ENCODE peak calls at places on chromosomes 5 and 9, in four cellular contexts. U is ovary, P is transverse colon, F is upper lobe of left lung. R is an unnamed sample.

GRCh38 chr5:157113007-157113406 is 4.2 kb upstream of the HAVCR2 start:
- DNase-seq in F (no peak), P (no peak), U (no peak), R (no peak)

GRCh38 chr5:55258339-55258738 is 24.9 kb upstream of the CCNO start:
- DNase-seq in P (no peak), U (no peak), F (no peak), R (no peak)

GRCh38 chr5:151082976-151083651 is 2.3 kb upstream of the TNIP1 start:
- DNase-seq in U (no peak), P (peak), F (no peak), R (no peak)

GRCh38 chr9:133571896-133572595 is 37.1 kb downstream of the FAM163B start:
- DNase-seq in F (peak), P (no peak), U (no peak), R (no peak)

GRCh38 chr5:91027316-91027937 is 355.7 kb downstream of the ARRDC3 start:
- DNase-seq in F (no peak), P (no peak), U (no peak), R (no peak)

GRCh38 chr5:10789021-10789420 is 28.0 kb upstream of the DAP start:
- DNase-seq in F (no peak), U (peak), P (peak), R (no peak)

GRCh38 chr5:140042551-140043507 is at the start of gene NRG2:
- DNase-seq in F (peak), U (peak), P (peak), R (peak)

GRCh38 chr9:134664446-134664845 is 22.8 kb downstream of the COL5A1 start:
- DNase-seq in U (no peak), P (no peak), F (no peak), R (no peak)

GRCh38 chr9:70043285-70043684 is 363 bp upstream of the MAMDC2 start:
- DNase-seq in P (no peak), U (no peak), F (no peak), R (no peak)

GRCh38 chr5:56166671-56167070 is 66.5 kb downstream of the ANKRD55 start:
- DNase-seq in F (no peak), U (no peak), P (no peak), R (no peak)

GRCh38 chr5:178282391-178282790 is 49.8 kb upstream of the PHYKPL start:
- DNase-seq in U (no peak), F (no peak), P (no peak), R (no peak)

DNA sequence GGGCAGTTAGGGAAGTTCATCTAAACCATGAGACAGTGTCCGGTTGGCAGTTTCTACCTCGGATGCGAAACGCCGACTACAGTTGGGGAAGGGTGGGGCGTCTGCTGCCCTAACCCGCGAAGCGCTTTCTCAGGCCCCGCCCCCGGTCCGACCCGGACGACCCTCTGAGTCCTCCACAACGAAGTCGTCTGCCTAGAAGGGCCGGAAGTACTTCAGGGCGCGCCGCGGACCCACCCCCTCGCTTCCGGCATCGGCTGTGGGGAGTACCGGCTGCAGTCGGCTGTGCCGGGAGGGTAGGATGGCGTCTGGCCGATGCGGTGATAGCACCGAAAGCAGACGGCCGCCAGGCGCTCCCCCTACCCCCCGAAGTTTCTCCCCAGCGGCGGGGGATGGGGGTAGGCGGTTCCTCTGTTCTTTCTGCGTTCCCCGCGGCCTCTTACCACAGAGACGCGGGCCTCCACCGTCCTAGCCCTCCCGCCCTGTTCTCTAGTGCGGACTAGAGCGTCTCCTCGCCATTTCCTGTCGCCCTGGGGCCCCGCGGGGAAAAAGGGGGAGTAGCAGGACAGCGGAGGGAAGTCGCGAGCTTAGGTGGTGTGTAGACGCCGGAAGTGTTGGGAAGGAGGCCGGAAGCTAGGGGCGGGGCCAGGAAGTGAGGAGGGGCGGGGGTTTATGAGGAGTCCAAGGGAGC is at the start of gene TRIM41:
- DNase-seq in P (peak), F (peak), U (peak), R (no peak)
- TF ChIP-seq POLR2A in P (peak), F (peak), U (peak), R (peak)

DNA sequence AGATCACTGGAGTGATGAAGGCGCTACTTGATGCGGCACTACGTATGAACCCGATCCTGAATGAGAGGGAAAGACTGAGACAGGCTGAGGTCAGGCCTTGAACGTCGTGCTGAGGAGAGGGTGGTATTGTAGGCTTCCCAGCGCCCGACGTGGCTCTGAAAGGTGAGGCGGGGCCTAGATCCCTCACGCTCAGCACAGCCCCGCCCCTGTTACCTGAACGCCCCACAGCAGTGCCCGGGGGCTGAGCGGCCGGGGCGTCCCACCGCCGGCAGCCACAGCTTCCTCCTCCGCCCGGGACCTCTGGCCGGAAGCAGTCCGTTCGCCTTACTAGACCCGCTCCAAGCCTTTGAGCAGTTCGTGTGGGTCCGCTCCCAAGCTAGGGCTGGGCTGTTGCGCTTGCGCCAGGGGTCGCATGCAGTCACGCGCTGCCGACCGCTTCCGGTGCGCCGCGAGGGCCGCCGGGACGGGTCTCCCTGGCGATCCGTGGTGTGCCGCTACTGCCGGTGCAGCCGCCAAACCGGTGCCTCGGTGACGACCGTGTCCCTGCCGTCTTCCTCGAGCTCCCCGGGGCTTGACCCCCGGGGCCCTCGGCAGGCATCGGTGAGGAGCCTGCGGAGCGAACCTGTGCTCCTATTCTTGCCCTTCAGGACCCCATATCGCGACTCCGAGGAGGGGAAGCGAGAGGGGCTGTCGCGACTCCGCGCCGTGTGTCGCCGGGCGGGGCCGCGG is at the start of the genes HMGXB3 and TIGD6:
- DNase-seq in U (peak), P (peak), F (peak), R (peak)
- TF ChIP-seq POLR2A in U (peak), P (peak), F (no peak), R (peak)

GRCh38 chr9:97565262-97565661 is 63.8 kb downstream of the TMOD1 start:
- DNase-seq in P (no peak), F (no peak), U (no peak), R (no peak)
- TF ChIP-seq POLR2A in P (no peak), F (no peak), U (no peak), R (no peak)

DNA sequence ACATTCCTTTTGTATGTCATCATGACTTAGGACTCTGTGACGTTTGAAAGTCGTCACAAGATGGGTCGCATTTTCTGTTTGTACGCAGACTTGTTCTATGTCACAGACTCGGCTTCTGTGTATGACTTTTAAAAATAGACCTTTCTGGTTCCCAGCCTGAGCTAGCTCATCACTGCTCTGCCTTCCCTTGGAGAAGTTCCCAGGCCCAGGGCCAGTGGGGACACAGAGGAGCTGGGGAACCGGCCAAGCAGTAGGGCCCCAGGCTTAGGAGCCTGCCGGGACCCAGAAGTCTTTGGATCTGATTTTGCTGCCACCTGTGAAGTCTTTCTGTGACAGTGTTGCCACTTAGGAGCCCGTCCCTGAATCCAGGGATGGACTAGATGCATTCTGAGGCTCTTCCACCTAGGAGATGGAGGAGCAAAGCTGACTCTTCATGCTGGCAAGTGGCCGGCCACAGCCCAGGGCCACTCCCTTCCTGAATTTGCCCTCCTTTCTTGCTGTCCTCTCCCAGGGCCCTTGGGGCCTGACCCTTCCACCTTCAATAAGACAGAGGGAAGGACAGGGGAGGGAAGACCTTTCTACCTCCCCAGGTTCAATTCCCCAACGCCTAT is 18.1 kb upstream of the UBE2QL1 start:
- DNase-seq in F (no peak), U (no peak), P (no peak), R (no peak)
- TF ChIP-seq POLR2A in F (no peak), U (no peak), P (no peak), R (no peak)

GRCh38 chr9:124863371-124863831 is 1.5 kb downstream of the ARPC5L start:
- DNase-seq in F (no peak), P (no peak), U (no peak), R (no peak)

GRCh38 chr9:124860582-124861341 is 995 bp downstream of the RPL35 start:
- DNase-seq in P (no peak), U (no peak), F (no peak), R (peak)

GRCh38 chr9:124858330-124859046 is 3.3 kb downstream of the RPL35 start:
- DNase-seq in U (no peak), F (peak), P (no peak), R (no peak)

GRCh38 chr9:124859803-124860581 is 1.8 kb downstream of the RPL35 start:
- DNase-seq in P (no peak), F (no peak), U (no peak), R (no peak)

DNA sequence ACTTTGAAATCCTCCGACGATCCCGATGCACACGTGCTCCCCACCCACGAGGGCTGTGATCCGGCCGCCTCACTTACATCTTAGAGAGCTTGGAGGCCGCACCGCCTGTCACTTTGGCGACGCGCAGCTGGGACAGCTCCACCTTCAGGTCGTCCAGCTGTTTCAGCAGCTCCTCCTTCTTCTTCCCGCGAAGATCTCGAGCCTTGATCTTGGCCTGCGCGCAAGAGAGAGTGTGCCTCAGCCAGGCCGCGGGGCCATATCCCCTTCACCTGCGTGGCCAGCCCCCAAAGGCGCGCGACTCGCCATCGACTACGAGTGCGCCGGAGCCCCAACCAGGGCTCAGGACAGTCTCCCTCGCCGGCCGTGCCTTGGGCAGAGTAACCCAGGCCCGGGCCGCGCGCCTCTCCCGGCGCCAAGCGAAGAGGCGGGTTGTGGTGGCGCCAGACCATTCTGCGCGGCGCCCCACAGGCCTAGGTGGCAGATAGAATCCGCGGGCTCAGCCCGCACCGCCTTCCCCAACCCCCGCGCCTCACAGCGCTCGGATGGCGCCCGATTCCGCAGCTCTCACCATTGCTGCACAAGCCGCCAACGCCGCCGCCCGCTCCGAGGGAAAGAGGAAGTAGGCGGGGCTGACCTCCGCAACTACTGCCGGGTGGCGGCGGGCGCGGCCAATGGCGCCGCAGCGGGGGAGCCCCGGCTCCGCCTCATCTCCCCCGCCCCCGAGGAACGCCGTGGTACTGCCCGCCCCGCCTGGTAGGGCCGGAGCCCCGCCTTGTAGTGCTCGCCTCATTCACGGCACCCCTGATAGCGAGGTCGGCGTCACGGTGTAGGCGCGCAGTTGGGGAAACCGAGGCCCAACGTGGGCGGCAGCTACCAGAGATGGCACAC is at the start of the genes ARPC5L and RPL35:
- DNase-seq in P (peak), F (peak), U (peak), R (peak)
- TF ChIP-seq POLR2A in P (peak), F (peak), U (peak), R (peak)

GRCh38 chr9:89608646-89609335 is 4.0 kb downstream of the GADD45G start:
- DNase-seq in F (no peak), P (no peak), U (no peak), R (no peak)

GRCh38 chr9:89606049-89606481 is 1.3 kb downstream of the GADD45G start:
- DNase-seq in F (peak), P (peak), U (peak), R (peak)

GRCh38 chr9:89605181-89606048 is 603 bp downstream of the GADD45G start:
- DNase-seq in U (peak), F (peak), P (peak), R (peak)

GRCh38 chr9:89604463-89605180 is at the start of gene GADD45G:
- DNase-seq in F (peak), P (peak), U (peak), R (peak)

GRCh38 chr9:89606567-89607311 is 1.9 kb downstream of the GADD45G start:
- DNase-seq in U (peak), F (no peak), P (peak), R (peak)
- TF ChIP-seq POLR2A in U (no peak), F (no peak), P (no peak), R (no peak)

R was measured in erythroblast.